ENCODE peak calls at places on chromosomes 12 and 14, in seven cellular contexts. J, T, C, G, R, B and Y are unnamed samples.

GRCh38 chr12:132197581-132198281 is 53.5 kb downstream of the NOC4L start:
- DNase-seq in R (no peak), C (no peak), G (no peak), B (no peak), J (no peak), T (no peak), Y (no peak)

GRCh38 chr12:32179011-32179395 is 72.4 kb downstream of the BICD1 start:
- DNase-seq in C (no peak), G (no peak), B (no peak), R (no peak), T (no peak), J (no peak), Y (no peak)

GRCh38 chr12:1579626-1580025 is 14.8 kb downstream of the FBXL14 start:
- DNase-seq in B (no peak), C (peak; percentile 70), T (no peak), R (no peak), J (no peak), G (no peak), Y (no peak)

GRCh38 chr14:34971381-34971780 is 11.4 kb upstream of the SRP54 start:
- DNase-seq in B (no peak), R (no peak), G (no peak), T (no peak), C (no peak), J (no peak), Y (no peak)

GRCh38 chr12:72549184-72549583 is 277.0 kb downstream of the TRHDE start:
- DNase-seq in T (no peak), C (no peak), B (no peak), R (no peak), J (no peak), G (no peak), Y (no peak)

GRCh38 chr12:18696971-18697602 is 40.7 kb downstream of the PLCZ1 start:
- DNase-seq in J (no peak), R (no peak), T (no peak), B (no peak), C (no peak), G (no peak), Y (no peak)

GRCh38 chr12:98503343-98503592 is 12.1 kb upstream of the TMPO start:
- DNase-seq in G (peak; percentile 79), J (peak; percentile 96), B (peak; percentile 92), C (peak; percentile 92), T (peak; percentile 86), R (peak; percentile 89), Y (peak; percentile 86)

GRCh38 chr12:28390716-28391452 is 200.6 kb downstream of the CCDC91 start:
- DNase-seq in R (no peak), T (no peak), G (no peak), J (no peak), C (no peak), B (no peak), Y (no peak)

GRCh38 chr14:72629534-72629933 is 264.4 kb downstream of the DPF3 start:
- DNase-seq in J (no peak), C (no peak), T (no peak), B (no peak), G (no peak), R (no peak), Y (no peak)

GRCh38 chr12:52865090-52865944 is 16.5 kb upstream of the KRT78 start:
- DNase-seq in R (peak; percentile 61), C (peak; percentile 87), G (peak; percentile 73), B (peak; percentile 56), J (peak; percentile 92), T (peak; percentile 64), Y (peak; percentile 82)

GRCh38 chr14:20435454-20436362 is at the start of gene KLHL33:
- DNase-seq in J (no peak), G (no peak), C (no peak), T (no peak), B (no peak), R (no peak), Y (no peak)

GRCh38 chr12:28539691-28540323 is 349.6 kb downstream of the CCDC91 start:
- DNase-seq in G (no peak), B (no peak), R (no peak), C (no peak), J (no peak), T (no peak), Y (no peak)

GRCh38 chr12:110858848-110859247 is 12.1 kb downstream of the CCDC63 start:
- DNase-seq in T (no peak), C (peak; percentile 30), B (no peak), J (no peak), G (no peak), R (no peak), Y (no peak)

GRCh38 chr14:21025374-21026151 is 702 bp upstream of the NDRG2 start:
- DNase-seq in T (peak; percentile 85), C (peak; percentile 58), G (peak; percentile 75), R (peak; percentile 92), B (peak; percentile 76), J (no peak), Y (peak; percentile 32)

GRCh38 chr14:74161526-74162158 is 76.9 kb downstream of the LIN52 start:
- DNase-seq in B (no peak), R (no peak), T (no peak), J (no peak), G (no peak), C (peak; percentile 5), Y (no peak)

GRCh38 chr14:75568791-75569190 is 9.6 kb upstream of the FLVCR2 start:
- DNase-seq in C (no peak), B (no peak), R (no peak), J (no peak), G (no peak), T (no peak), Y (no peak)

GRCh38 chr14:63203618-63204406 is 431 bp upstream of the RHOJ start:
- DNase-seq in R (peak; percentile 89), G (peak; percentile 55), C (peak; percentile 77), J (peak; percentile 37), B (peak; percentile 74), T (peak; percentile 71), Y (peak; percentile 46)

GRCh38 chr14:105071942-105072341 is 6.7 kb upstream of the GPR132 start:
- DNase-seq in J (no peak), B (no peak), T (no peak), C (no peak), R (no peak), G (no peak), Y (no peak)

GRCh38 chr14:105072381-105072861 is 7.2 kb upstream of the GPR132 start:
- DNase-seq in T (no peak), G (no peak), C (no peak), R (no peak), J (no peak), B (no peak), Y (no peak)

GRCh38 chr14:105069887-105070759 is 4.9 kb upstream of the GPR132 start:
- DNase-seq in R (no peak), T (no peak), J (no peak), G (no peak), B (peak; percentile 62), C (no peak), Y (peak; percentile 68)

GRCh38 chr14:105070760-105071137 is 5.5 kb upstream of the GPR132 start:
- DNase-seq in T (no peak), J (no peak), G (no peak), C (no peak), B (no peak), R (no peak), Y (no peak)

DNA sequence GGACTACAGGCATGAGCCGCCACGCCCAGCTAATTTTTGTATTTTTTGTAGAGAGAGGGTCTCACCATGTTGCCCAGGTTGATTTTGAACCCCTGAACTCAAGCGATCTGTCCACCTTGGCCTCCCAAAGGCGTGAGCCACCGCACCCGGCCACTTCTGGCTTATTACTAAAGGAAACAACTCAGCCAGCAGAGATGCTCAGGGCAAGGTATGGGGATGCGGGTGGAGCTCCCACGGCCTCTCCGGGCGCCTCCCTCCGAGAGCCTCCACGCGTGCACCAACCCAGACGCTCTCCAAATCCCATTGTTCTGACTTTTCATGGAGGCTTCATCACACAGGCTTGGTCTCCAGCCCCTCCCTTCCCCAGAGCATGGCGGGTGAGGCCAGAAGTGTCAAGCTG is 6.1 kb upstream of the GPR132 start:
- DNase-seq in C (no peak), R (no peak), J (no peak), T (no peak), G (no peak), B (no peak), Y (no peak)
- H3K4me3 ChIP-seq in C (no peak overlapping the region), R (no peak overlapping the region), J (no peak overlapping the region), T (no peak overlapping the region), G (no peak overlapping the region), B (no peak overlapping the region), Y (no peak overlapping the region)

GRCh38 chr14:49366416-49366815 is 219.8 kb downstream of the RPS29 start:
- DNase-seq in C (no peak), R (no peak), B (no peak), T (no peak), G (no peak), J (no peak), Y (no peak)
- H3K27ac ChIP-seq in C (no peak overlapping the region), R (no peak overlapping the region), B (no peak overlapping the region), T (no peak overlapping the region), G (no peak overlapping the region), J (no peak overlapping the region), Y (no peak overlapping the region)

DNA sequence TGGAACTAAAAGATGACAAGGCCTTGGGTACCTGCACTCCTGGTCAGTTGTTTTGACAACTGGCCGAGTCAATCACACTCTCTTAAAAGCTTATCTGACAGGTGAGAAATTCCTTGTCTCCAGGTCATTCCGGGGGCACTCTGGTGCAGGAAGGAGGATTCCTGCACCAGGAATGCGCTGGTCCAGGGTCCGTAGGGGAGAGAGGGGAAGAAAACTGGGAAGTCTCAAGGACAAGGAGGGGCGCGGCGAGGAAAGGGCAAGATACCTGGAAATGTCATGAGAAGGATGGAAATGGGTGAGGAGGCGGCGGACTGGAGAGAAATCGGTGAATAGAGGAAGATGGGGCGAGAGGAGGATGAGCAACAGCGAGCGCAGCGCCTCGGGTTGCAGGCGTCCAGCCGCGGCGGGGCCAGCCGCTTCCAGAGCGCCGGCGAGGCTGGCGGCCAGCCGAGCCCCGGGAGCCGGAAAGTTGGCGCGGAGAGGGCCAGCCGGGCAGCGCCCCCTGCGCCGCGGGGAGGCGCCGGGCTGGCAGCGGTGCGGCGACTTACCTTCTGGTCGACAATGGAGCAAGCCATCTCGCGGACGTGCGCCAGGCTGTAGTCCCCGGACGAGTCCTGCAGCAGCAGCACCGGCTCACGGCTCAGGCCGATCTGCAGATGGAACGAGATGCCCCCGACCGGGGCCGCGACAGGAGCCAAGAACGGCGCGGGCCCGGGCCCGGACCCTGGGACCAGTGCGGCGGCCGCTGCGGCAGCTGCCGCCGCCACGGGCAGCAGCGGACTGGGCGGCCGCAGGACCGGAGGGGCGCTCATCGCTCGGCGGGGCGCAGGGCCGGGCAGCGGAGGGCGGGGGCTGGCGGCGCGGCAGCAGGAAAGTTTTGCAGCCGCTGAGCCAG is 699 bp downstream of the PRKD1 start:
- DNase-seq in G (peak; percentile 67), C (peak; percentile 69), J (peak; percentile 59), T (peak; percentile 49), B (peak; percentile 32), R (peak; percentile 59), Y (peak; percentile 48)
- H3K4me3 ChIP-seq in G (peak overlapping the region; percentile 66), C (peak overlapping the region; percentile 97), J (peak overlapping the region; percentile 69), T (peak overlapping the region; percentile 73), B (peak overlapping the region; percentile 64), R (peak overlapping the region; percentile 87), Y (peak overlapping the region; percentile 41)

GRCh38 chr14:30995674-30996073 is 29.8 kb upstream of the AP4S1 start:
- DNase-seq in R (no peak), B (no peak), J (no peak), C (no peak), T (no peak), G (no peak), Y (no peak)
- H3K27ac ChIP-seq in R (peak overlapping the region; percentile 54), B (peak overlapping the region; percentile 2), J (no peak overlapping the region), C (no peak overlapping the region), T (no peak overlapping the region), G (no peak overlapping the region), Y (no peak overlapping the region)